ENCODE peak calls at places on chromosome 3, in five cellular contexts. Z is stimulated activated naive CD8-positive, alpha-beta T cell treated with anti-CD3 and anti-CD28 coated beads, Interleukin-15, amount 100 ng/mL, for 72 hours; U is occipital lobe; Q is activated T-cell treated with anti-CD3 and anti-CD28 coated beads for 1 hour; X is A549. W is an unnamed sample.

GRCh38 chr3:179146911-179147570 is 1.1 kb upstream of the PIK3CA start:
- DNase-seq in Z (no peak), X (peak; percentile 65), U (no peak), Q (peak; percentile 3), W (no peak)

GRCh38 chr3:128011140-128011539 is 41.1 kb upstream of the SEC61A1 start:
- DNase-seq in Q (no peak), X (peak; percentile 68), Z (peak; percentile 8), U (no peak), W (peak; percentile 46)

GRCh38 chr3:52820741-52821140 is 9.7 kb downstream of the ITIH4 start:
- DNase-seq in X (peak; percentile 37), Z (peak; percentile 23), Q (no peak), U (no peak), W (no peak)

GRCh38 chr3:185718736-185719456 is 105.9 kb downstream of the IGF2BP2 start:
- DNase-seq in X (no peak), Z (no peak), U (no peak), Q (no peak), W (no peak)

GRCh38 chr3:150349314-150350097 is 58.6 kb upstream of the TSC22D2 start:
- DNase-seq in U (peak; percentile 81), Z (no peak), Q (no peak), X (peak; percentile 40), W (peak; percentile 81)

GRCh38 chr3:51358981-51359380 is 26.1 kb upstream of the MANF start:
- DNase-seq in U (no peak), X (no peak), Q (no peak), Z (no peak), W (no peak)

GRCh38 chr3:67641451-67641850 is 13.0 kb downstream of the SUCLG2 start:
- DNase-seq in Q (no peak), U (no peak), Z (no peak), X (no peak), W (no peak)

GRCh38 chr3:159565313-159565712 is 423.3 kb upstream of the IL12A start:
- DNase-seq in Q (no peak), Z (no peak), U (no peak), X (no peak), W (no peak)

GRCh38 chr3:12822725-12823373 is 18.5 kb downstream of the RPL32 start:
- DNase-seq in Z (no peak), Q (no peak), U (no peak), X (peak; percentile 54), W (no peak)

GRCh38 chr3:14793126-14793857 is 25.5 kb upstream of the FGD5 start:
- DNase-seq in U (no peak), X (no peak), Z (no peak), Q (no peak), W (no peak)

GRCh38 chr3:168034152-168034928 is 61.4 kb downstream of the GOLIM4 start:
- DNase-seq in Z (no peak), X (no peak), U (no peak), Q (no peak), W (no peak)

GRCh38 chr3:142027713-142028112 is 121.6 kb downstream of the TFDP2 start:
- DNase-seq in Z (peak; percentile 19), X (peak; percentile 6), Q (no peak), U (no peak), W (no peak)